ENCODE peak calls at places on chromosomes 1 and 21, in six cellular contexts. One of them, this sample, is unnamed. For H3K4me1, the result is how much of the 10 kb centered on the place peaks cover.

GRCh38 chr1:192709544-192709943 is 73.6 kb downstream of the RGS13 start:
- DNase-seq in GM23338: peak
- DNase-seq in PC-3: no peak
- DNase-seq in neural progenitor cell: peak
- DNase-seq in HCT116: no peak
- DNase-seq in OCI-LY7: no peak
- DNase-seq in this sample: no peak

GRCh38 chr1:165542647-165543046 is 1.2 kb upstream of the LRRC52 start:
- DNase-seq in GM23338: no peak
- DNase-seq in PC-3: no peak
- DNase-seq in neural progenitor cell: no peak
- DNase-seq in HCT116: no peak
- DNase-seq in OCI-LY7: no peak
- DNase-seq in this sample: no peak

GRCh38 chr1:40720493-40720892 is 29.0 kb downstream of the NFYC start:
- DNase-seq in GM23338: no peak
- DNase-seq in PC-3: no peak
- DNase-seq in neural progenitor cell: no peak
- DNase-seq in HCT116: no peak
- DNase-seq in OCI-LY7: no peak
- DNase-seq in this sample: no peak

GRCh38 chr1:196136396-196136795 is 471.8 kb downstream of the KCNT2 start:
- DNase-seq in GM23338: no peak
- DNase-seq in PC-3: no peak
- DNase-seq in neural progenitor cell: no peak
- DNase-seq in HCT116: no peak
- DNase-seq in OCI-LY7: no peak
- DNase-seq in this sample: no peak

GRCh38 chr1:170471310-170471839 is 60.6 kb upstream of the GORAB start:
- DNase-seq in GM23338: no peak
- DNase-seq in PC-3: no peak
- DNase-seq in neural progenitor cell: no peak
- DNase-seq in HCT116: no peak
- DNase-seq in OCI-LY7: no peak
- DNase-seq in this sample: no peak

GRCh38 chr1:170533331-170533730 is 1.4 kb downstream of the GORAB start:
- DNase-seq in GM23338: no peak
- DNase-seq in PC-3: no peak
- DNase-seq in neural progenitor cell: no peak
- DNase-seq in HCT116: no peak
- DNase-seq in OCI-LY7: no peak
- DNase-seq in this sample: no peak

GRCh38 chr1:230915079-230915478 is 46.8 kb upstream of the C1orf198 start:
- DNase-seq in GM23338: no peak
- DNase-seq in PC-3: no peak
- DNase-seq in neural progenitor cell: no peak
- DNase-seq in HCT116: peak
- DNase-seq in OCI-LY7: no peak
- DNase-seq in this sample: no peak

GRCh38 chr1:38332649-38333310 is 286.2 kb upstream of the POU3F1 start:
- DNase-seq in GM23338: no peak
- DNase-seq in PC-3: no peak
- DNase-seq in neural progenitor cell: no peak
- DNase-seq in HCT116: no peak
- DNase-seq in OCI-LY7: no peak
- DNase-seq in this sample: no peak

GRCh38 chr1:18447509-18448220 is 33.1 kb upstream of the KLHDC7A start:
- DNase-seq in GM23338: peak
- DNase-seq in PC-3: no peak
- DNase-seq in neural progenitor cell: no peak
- DNase-seq in HCT116: no peak
- DNase-seq in OCI-LY7: no peak
- DNase-seq in this sample: no peak

GRCh38 chr1:16906873-16907272 is 11.1 kb downstream of the RNU1-2 start:
- DNase-seq in GM23338: no peak
- DNase-seq in PC-3: no peak
- DNase-seq in neural progenitor cell: no peak
- DNase-seq in HCT116: no peak
- DNase-seq in OCI-LY7: no peak
- DNase-seq in this sample: no peak

GRCh38 chr1:86436041-86436440 is 12.1 kb downstream of the CLCA2 start:
- DNase-seq in GM23338: no peak
- DNase-seq in PC-3: no peak
- DNase-seq in neural progenitor cell: no peak
- DNase-seq in HCT116: no peak
- DNase-seq in OCI-LY7: no peak
- DNase-seq in this sample: no peak

GRCh38 chr21:18350216-18350615 is 53.4 kb downstream of the TMPRSS15 start:
- DNase-seq in GM23338: no peak
- DNase-seq in PC-3: no peak
- DNase-seq in neural progenitor cell: no peak
- DNase-seq in HCT116: no peak
- DNase-seq in OCI-LY7: no peak
- DNase-seq in this sample: no peak

DNA sequence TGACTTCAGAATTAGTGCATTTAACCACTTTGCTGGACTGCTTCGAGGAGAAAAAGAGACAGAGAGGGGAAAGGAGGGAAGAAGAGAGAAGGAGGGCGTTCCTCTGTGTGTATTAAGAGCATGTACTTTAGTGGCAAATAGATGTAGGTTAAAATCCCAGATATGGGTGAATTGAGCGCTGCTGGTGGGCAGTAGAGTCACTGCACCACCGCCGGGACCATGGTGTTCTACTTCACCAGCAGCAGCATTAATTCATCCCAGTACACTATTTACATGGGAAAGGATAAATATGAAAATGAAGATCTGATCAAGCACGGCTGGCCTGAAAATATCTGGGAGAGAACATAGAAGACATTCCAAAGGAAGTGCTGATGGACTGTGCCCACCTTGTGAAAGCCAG is 20.9 kb upstream of the PPIE start:
- DNase-seq in GM23338: peak
- DNase-seq in PC-3: no peak
- DNase-seq in neural progenitor cell: no peak
- DNase-seq in HCT116: no peak
- DNase-seq in OCI-LY7: no peak
- DNase-seq in this sample: no peak
- H3K4me1 ChIP-seq in GM23338: under half
- H3K4me1 ChIP-seq in PC-3: under half
- H3K4me1 ChIP-seq in neural progenitor cell: under half
- H3K4me1 ChIP-seq in HCT116: under half
- H3K4me1 ChIP-seq in OCI-LY7: under half
- H3K4me1 ChIP-seq in this sample: under half

GRCh38 chr1:160494620-160495019 is 28.4 kb downstream of the SLAMF6 start:
- DNase-seq in GM23338: peak
- DNase-seq in PC-3: peak
- DNase-seq in neural progenitor cell: peak
- DNase-seq in HCT116: peak
- DNase-seq in OCI-LY7: peak
- DNase-seq in this sample: no peak
- TF ChIP-seq CTCF in GM23338: peak
- TF ChIP-seq CTCF in PC-3: peak
- TF ChIP-seq CTCF in neural progenitor cell: peak
- TF ChIP-seq CTCF in HCT116: peak
- TF ChIP-seq CTCF in OCI-LY7: peak
- TF ChIP-seq CTCF in this sample: peak

DNA sequence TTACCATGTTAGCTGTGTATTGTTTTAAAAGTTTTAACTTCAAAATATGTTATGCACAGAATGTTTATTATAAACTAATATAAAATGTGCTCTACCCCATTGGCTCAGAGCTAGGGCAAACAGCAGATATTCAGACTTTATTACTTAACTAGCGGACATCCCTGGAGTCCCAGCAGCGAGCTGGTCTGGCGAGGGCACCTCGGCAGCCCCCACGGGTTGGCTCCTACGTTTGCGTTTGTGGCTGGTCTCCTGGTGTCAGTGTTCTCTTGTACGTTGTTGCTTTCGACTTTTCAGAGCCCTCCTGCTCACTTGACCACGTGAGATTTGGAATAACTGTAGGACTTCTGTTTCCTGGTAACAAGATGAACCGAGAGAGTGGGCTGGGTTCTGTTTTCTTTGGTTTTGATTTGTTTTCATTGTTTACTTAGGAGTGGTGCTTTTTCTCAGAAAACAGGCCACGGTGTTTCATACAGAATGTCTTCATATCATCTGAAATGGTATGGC is 44.5 kb downstream of the CBS start:
- DNase-seq in GM23338: no peak
- DNase-seq in PC-3: no peak
- DNase-seq in neural progenitor cell: no peak
- DNase-seq in HCT116: no peak
- DNase-seq in OCI-LY7: no peak
- DNase-seq in this sample: no peak
- TF ChIP-seq EZH2phosphoT487 in GM23338: no peak
- TF ChIP-seq EZH2phosphoT487 in PC-3: no peak
- TF ChIP-seq EZH2phosphoT487 in neural progenitor cell: no peak
- TF ChIP-seq EZH2phosphoT487 in HCT116: no peak
- TF ChIP-seq EZH2phosphoT487 in OCI-LY7: no peak
- TF ChIP-seq EZH2phosphoT487 in this sample: no peak

DNA sequence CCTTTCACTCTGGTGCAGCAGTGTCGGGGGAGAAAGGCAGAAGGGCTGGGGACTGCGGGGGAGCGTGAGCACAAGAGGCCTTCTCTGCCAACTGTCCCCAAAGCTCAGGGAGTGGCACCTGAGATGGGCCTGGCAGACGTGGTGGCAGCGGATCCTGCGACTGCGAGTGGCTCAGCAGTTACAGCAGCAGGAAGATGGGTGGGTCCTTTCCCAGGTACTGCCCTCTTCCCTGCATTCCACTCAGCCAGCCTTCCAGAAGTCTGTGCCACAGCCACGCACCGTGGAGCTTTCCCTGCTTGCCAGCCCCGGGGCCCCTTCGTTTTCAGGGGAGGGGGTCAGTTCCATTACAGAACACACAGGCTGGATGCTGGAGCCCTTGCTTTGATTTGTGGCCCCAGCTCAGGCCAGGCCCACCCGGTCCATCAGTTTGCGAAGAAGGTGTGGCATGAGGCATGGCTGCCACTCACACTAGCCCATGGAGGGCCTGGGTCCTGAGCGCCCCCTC is 17.2 kb downstream of the MTHFR start:
- DNase-seq in GM23338: no peak
- DNase-seq in PC-3: no peak
- DNase-seq in neural progenitor cell: peak
- DNase-seq in HCT116: no peak
- DNase-seq in OCI-LY7: no peak
- DNase-seq in this sample: no peak
- H3K4me1 ChIP-seq in GM23338: under half
- H3K4me1 ChIP-seq in PC-3: under half
- H3K4me1 ChIP-seq in neural progenitor cell: under half
- H3K4me1 ChIP-seq in HCT116: half or more
- H3K4me1 ChIP-seq in OCI-LY7: under half
- H3K4me1 ChIP-seq in this sample: under half

GRCh38 chr1:158043232-158043631 is 49.8 kb downstream of the KIRREL1 start:
- DNase-seq in GM23338: peak
- DNase-seq in PC-3: no peak
- DNase-seq in neural progenitor cell: peak
- DNase-seq in HCT116: no peak
- DNase-seq in OCI-LY7: no peak
- DNase-seq in this sample: no peak
- TF ChIP-seq CTCF in GM23338: no peak
- TF ChIP-seq CTCF in PC-3: no peak
- TF ChIP-seq CTCF in neural progenitor cell: no peak
- TF ChIP-seq CTCF in HCT116: no peak
- TF ChIP-seq CTCF in OCI-LY7: no peak
- TF ChIP-seq CTCF in this sample: no peak

GRCh38 chr1:167297222-167298214 is 76.8 kb downstream of the POU2F1 start:
- DNase-seq in GM23338: peak
- DNase-seq in PC-3: no peak
- DNase-seq in neural progenitor cell: peak
- DNase-seq in HCT116: no peak
- DNase-seq in OCI-LY7: no peak
- DNase-seq in this sample: no peak
- TF ChIP-seq EZH2phosphoT487 in GM23338: no peak
- TF ChIP-seq EZH2phosphoT487 in PC-3: no peak
- TF ChIP-seq EZH2phosphoT487 in neural progenitor cell: no peak
- TF ChIP-seq EZH2phosphoT487 in HCT116: no peak
- TF ChIP-seq EZH2phosphoT487 in OCI-LY7: no peak
- TF ChIP-seq EZH2phosphoT487 in this sample: no peak

This sample was measured in MM.1S.